ENCODE peak calls at places on chromosomes 11 and 22, in five cellular contexts. One of them, this sample, is unnamed.
A peak's percentile ranks its signal among the peaks of the same experiment; 100 is the strongest.

GRCh38 chr11:79406376-79406775 is 34.5 kb downstream of the TENM4 start:
- DNase-seq in IMR-90: no peak
- DNase-seq in mesendoderm: peak; percentile 27
- DNase-seq in H9: no peak
- DNase-seq in neuronal stem cell: no peak
- DNase-seq in this sample: no peak

GRCh38 chr22:27718186-27719032 is 83.1 kb downstream of the MN1 start:
- DNase-seq in IMR-90: peak; percentile 98
- DNase-seq in mesendoderm: peak; percentile 86
- DNase-seq in H9: peak; percentile 42
- DNase-seq in neuronal stem cell: no peak
- DNase-seq in this sample: peak; percentile 99

GRCh38 chr11:93720522-93720921 is 20.8 kb downstream of the TAF1D start:
- DNase-seq in IMR-90: no peak
- DNase-seq in mesendoderm: peak; percentile 44
- DNase-seq in H9: no peak
- DNase-seq in neuronal stem cell: no peak
- DNase-seq in this sample: no peak

GRCh38 chr11:26254378-26254777 is 77.6 kb upstream of the ANO3 start:
- DNase-seq in IMR-90: peak; percentile 50
- DNase-seq in mesendoderm: no peak
- DNase-seq in H9: no peak
- DNase-seq in neuronal stem cell: no peak
- DNase-seq in this sample: no peak

GRCh38 chr11:17813391-17814059 is 78.9 kb downstream of the KCNC1 start:
- DNase-seq in IMR-90: no peak
- DNase-seq in mesendoderm: no peak
- DNase-seq in H9: no peak
- DNase-seq in neuronal stem cell: no peak
- DNase-seq in this sample: no peak

GRCh38 chr22:48362736-48363404 is 1464.8 kb downstream of the BRD1 start:
- DNase-seq in IMR-90: no peak
- DNase-seq in mesendoderm: no peak
- DNase-seq in H9: no peak
- DNase-seq in neuronal stem cell: no peak
- DNase-seq in this sample: no peak

GRCh38 chr22:45977003-45977395 is at the start of gene WNT7B:
- DNase-seq in IMR-90: no peak
- DNase-seq in mesendoderm: peak; percentile 36
- DNase-seq in H9: no peak
- DNase-seq in neuronal stem cell: no peak
- DNase-seq in this sample: no peak

GRCh38 chr11:60711316-60711715 is 11.9 kb downstream of the MS4A8 start:
- DNase-seq in IMR-90: no peak
- DNase-seq in mesendoderm: no peak
- DNase-seq in H9: no peak
- DNase-seq in neuronal stem cell: no peak
- DNase-seq in this sample: no peak

DNA sequence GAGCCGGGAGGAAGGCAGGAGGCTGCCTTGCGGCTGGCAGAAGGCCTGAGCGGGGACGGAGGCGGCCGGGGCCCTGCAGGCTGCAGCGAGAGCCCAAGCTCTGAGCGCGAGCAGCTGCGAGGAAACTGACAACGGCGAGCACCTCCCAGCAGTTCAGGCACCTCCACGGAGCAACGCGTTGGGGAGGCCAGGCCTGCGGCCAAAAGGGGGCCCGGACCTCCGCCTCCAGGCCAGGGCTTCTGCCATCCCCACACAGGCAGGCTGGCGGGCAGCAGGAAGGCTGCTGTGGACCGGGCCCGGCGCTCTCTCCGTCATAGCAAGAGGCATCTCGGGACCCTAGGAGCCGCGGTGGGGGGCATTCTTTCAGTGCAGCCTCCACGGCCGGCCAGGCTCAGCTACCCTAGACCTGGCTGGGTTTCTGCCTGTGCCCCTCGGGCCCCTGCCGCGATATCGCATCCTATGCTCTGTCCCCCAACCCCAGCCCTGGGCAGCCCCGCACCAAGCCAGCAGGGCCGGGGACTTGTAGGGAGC is 22.9 kb upstream of the SLC22A12 start:
- DNase-seq in IMR-90: no peak
- DNase-seq in mesendoderm: no peak
- DNase-seq in H9: peak; percentile 51
- DNase-seq in neuronal stem cell: no peak
- DNase-seq in this sample: no peak
- H3K23ac ChIP-seq in IMR-90: no peak overlapping the region
- H3K23ac ChIP-seq in mesendoderm: no peak overlapping the region
- H3K23ac ChIP-seq in H9: no peak overlapping the region
- H3K23ac ChIP-seq in neuronal stem cell: peak overlapping the region; percentile 60
- H3K23ac ChIP-seq in this sample: no peak overlapping the region

GRCh38 chr11:120549346-120549745 is 37.8 kb downstream of the GRIK4 start:
- DNase-seq in IMR-90: no peak
- DNase-seq in mesendoderm: no peak
- DNase-seq in H9: no peak
- DNase-seq in neuronal stem cell: no peak
- DNase-seq in this sample: no peak

GRCh38 chr11:120546312-120547205 is 35.0 kb downstream of the GRIK4 start:
- DNase-seq in IMR-90: peak; percentile 98
- DNase-seq in mesendoderm: peak; percentile 65
- DNase-seq in H9: peak; percentile 64
- DNase-seq in neuronal stem cell: no peak
- DNase-seq in this sample: peak; percentile 96

GRCh38 chr11:120547301-120547700 is 35.8 kb downstream of the GRIK4 start:
- DNase-seq in IMR-90: peak; percentile 39
- DNase-seq in mesendoderm: no peak
- DNase-seq in H9: no peak
- DNase-seq in neuronal stem cell: no peak
- DNase-seq in this sample: peak; percentile 85

GRCh38 chr11:120548682-120549209 is 37.2 kb downstream of the GRIK4 start:
- DNase-seq in IMR-90: no peak
- DNase-seq in mesendoderm: no peak
- DNase-seq in H9: no peak
- DNase-seq in neuronal stem cell: no peak
- DNase-seq in this sample: no peak

GRCh38 chr11:120547871-120548681 is 36.5 kb downstream of the GRIK4 start:
- DNase-seq in IMR-90: peak; percentile 98
- DNase-seq in mesendoderm: peak; percentile 59
- DNase-seq in H9: no peak
- DNase-seq in neuronal stem cell: no peak
- DNase-seq in this sample: peak; percentile 99
- H3K23ac ChIP-seq in IMR-90: peak overlapping the region; percentile 58
- H3K23ac ChIP-seq in mesendoderm: no peak overlapping the region
- H3K23ac ChIP-seq in H9: no peak overlapping the region
- H3K23ac ChIP-seq in neuronal stem cell: no peak overlapping the region
- H3K23ac ChIP-seq in this sample: no peak overlapping the region

DNA sequence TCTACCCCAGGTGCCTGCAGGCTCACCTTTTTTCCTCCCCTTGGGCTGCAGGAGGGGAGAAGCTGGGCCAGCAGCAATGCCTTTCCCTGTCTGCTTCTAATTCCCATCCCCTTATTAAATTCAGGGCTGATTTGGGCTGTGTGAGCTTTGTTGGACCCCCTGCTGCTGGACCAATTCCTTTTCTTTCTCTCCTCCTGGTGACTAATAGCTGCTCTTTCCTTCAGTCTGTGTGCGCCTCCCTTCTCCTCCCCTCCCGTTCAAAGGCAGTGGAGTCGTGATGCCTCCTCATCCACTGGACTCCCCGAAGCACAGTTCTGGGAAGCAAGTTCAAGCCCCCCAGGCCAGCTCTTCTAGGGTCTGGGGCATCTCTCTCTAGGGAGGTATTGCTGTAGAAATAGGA is 567.9 kb upstream of the CADM1 start:
- DNase-seq in IMR-90: no peak
- DNase-seq in mesendoderm: peak; percentile 71
- DNase-seq in H9: peak; percentile 57
- DNase-seq in neuronal stem cell: peak; percentile 51
- DNase-seq in this sample: no peak
- H3K23ac ChIP-seq in IMR-90: no peak overlapping the region
- H3K23ac ChIP-seq in mesendoderm: no peak overlapping the region
- H3K23ac ChIP-seq in H9: no peak overlapping the region
- H3K23ac ChIP-seq in neuronal stem cell: no peak overlapping the region
- H3K23ac ChIP-seq in this sample: no peak overlapping the region

DNA sequence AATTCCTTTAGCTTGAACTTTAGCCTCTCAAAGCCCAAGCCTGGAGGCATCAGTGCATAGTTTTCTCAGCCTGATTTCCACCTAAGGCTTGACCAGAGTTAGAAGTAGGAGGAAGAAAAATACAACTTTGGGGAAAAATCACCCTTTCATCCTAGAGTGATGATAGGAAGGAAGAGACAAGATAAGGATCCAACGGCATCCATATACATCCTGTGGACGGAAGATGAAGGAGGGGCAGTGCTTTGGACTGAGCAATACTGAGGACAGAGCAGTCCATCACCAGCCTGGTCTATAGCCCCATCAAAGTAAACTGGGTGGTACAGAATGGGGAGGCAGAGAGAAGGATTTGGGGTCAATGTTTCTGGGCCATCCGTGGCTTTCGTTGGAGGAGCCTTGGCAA is 247.9 kb downstream of the FAM76B start:
- DNase-seq in IMR-90: no peak
- DNase-seq in mesendoderm: no peak
- DNase-seq in H9: no peak
- DNase-seq in neuronal stem cell: no peak
- DNase-seq in this sample: no peak
- H3K23ac ChIP-seq in IMR-90: no peak overlapping the region
- H3K23ac ChIP-seq in mesendoderm: no peak overlapping the region
- H3K23ac ChIP-seq in H9: no peak overlapping the region
- H3K23ac ChIP-seq in neuronal stem cell: no peak overlapping the region
- H3K23ac ChIP-seq in this sample: no peak overlapping the region

GRCh38 chr11:135062994-135063393 is 651.0 kb upstream of the B3GAT1 start:
- DNase-seq in IMR-90: no peak
- DNase-seq in mesendoderm: no peak
- DNase-seq in H9: no peak
- DNase-seq in neuronal stem cell: no peak
- DNase-seq in this sample: no peak
- H3K23ac ChIP-seq in IMR-90: no peak overlapping the region
- H3K23ac ChIP-seq in mesendoderm: no peak overlapping the region
- H3K23ac ChIP-seq in H9: no peak overlapping the region
- H3K23ac ChIP-seq in neuronal stem cell: no peak overlapping the region
- H3K23ac ChIP-seq in this sample: no peak overlapping the region

GRCh38 chr22:31346733-31347250 is 646 bp upstream of the PATZ1 start:
- DNase-seq in IMR-90: peak; percentile 33
- DNase-seq in mesendoderm: peak; percentile 84
- DNase-seq in H9: peak; percentile 79
- DNase-seq in neuronal stem cell: peak; percentile 65
- DNase-seq in this sample: peak; percentile 75
- H3K23ac ChIP-seq in IMR-90: peak overlapping the region; percentile 35
- H3K23ac ChIP-seq in mesendoderm: no peak overlapping the region
- H3K23ac ChIP-seq in H9: no peak overlapping the region
- H3K23ac ChIP-seq in neuronal stem cell: peak overlapping the region; percentile 58
- H3K23ac ChIP-seq in this sample: no peak overlapping the region

GRCh38 chr11:119434531-119435330 is 11.8 kb upstream of the THY1 start:
- DNase-seq in IMR-90: no peak
- DNase-seq in mesendoderm: no peak
- DNase-seq in H9: no peak
- DNase-seq in neuronal stem cell: no peak
- DNase-seq in this sample: no peak
- H3K23ac ChIP-seq in IMR-90: no peak overlapping the region
- H3K23ac ChIP-seq in mesendoderm: no peak overlapping the region
- H3K23ac ChIP-seq in H9: no peak overlapping the region
- H3K23ac ChIP-seq in neuronal stem cell: no peak overlapping the region
- H3K23ac ChIP-seq in this sample: no peak overlapping the region

DNA sequence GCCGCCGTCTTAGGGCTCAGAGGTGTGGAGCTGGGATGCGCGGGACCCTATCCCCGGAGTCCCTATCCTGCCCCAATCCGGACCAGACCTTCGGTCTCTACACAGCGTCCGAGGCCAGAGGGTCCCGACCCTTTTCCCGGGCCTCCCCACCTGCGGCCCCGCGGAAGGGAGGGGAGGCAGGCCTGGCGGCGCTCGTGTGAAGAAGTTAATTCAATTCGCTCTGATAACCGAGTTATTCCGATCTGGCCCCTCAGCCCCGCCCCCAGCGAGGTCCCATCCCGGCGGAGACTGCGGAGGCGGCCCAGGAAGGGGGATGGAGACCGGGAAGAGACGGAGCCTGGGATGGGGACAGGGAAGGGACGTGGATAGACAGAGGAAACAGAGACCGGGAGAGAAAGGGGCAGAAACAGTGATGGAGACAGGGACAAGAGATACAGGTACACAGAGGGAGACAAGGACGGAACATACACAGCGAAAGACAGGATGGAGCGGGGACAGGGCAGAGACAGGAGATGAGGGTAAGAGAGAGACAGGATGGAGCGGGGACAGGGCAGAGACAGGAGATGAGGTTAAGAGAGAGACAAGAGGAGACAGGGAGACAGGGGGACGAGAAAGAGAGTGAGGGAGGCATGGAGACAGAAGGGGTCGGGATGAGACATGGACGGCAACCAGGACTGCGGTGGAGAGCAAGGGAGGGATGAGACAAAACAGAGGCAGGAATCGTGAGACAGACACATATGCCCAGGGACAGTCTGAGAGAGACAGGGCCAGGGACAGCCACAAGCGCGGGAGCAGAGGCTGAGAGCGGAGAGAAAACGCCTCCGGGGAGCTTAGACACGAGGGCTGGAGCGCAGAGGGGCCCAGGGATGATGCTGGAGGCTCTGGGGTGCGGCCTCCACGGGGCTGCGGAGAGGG is 598 bp upstream of the PHOX2A start:
- DNase-seq in IMR-90: no peak
- DNase-seq in mesendoderm: peak; percentile 75
- DNase-seq in H9: peak; percentile 68
- DNase-seq in neuronal stem cell: no peak
- DNase-seq in this sample: no peak
- H3K23ac ChIP-seq in IMR-90: no peak overlapping the region
- H3K23ac ChIP-seq in mesendoderm: no peak overlapping the region
- H3K23ac ChIP-seq in H9: no peak overlapping the region
- H3K23ac ChIP-seq in neuronal stem cell: peak overlapping the region; percentile 89
- H3K23ac ChIP-seq in this sample: no peak overlapping the region

This sample was measured in mesenchymal stem cell.